ENCODE peak calls at places on chromosomes 3 and 15, in seven cellular contexts. Q is CD8-positive, alpha-beta memory T cell; Z is PC-3; T is bronchial epithelial cell; E is Panc1; N is cardiac muscle cell; R is psoas muscle. M is an unnamed sample. For H3K36me3, the result is how much of the 10 kb centered on the place peaks cover.

GRCh38 chr3:49997862-49998261 is 57.9 kb downstream of the RBM6 start:
- DNase-seq in N (no peak), T (no peak), Z (no peak), Q (no peak), E (no peak), R (no peak), M (no peak)

GRCh38 chr15:98292442-98293240 is 332.1 kb downstream of the ARRDC4 start:
- DNase-seq in E (no peak), T (peak), Z (peak), Q (no peak), N (peak), R (peak), M (peak)

GRCh38 chr3:13495921-13496723 is 16.0 kb downstream of the HDAC11 start:
- DNase-seq in R (peak), Q (peak), T (peak), N (peak), Z (peak), E (peak), M (peak)

GRCh38 chr15:70269991-70270751 is 172.5 kb upstream of the TLE3 start:
- DNase-seq in N (no peak), R (no peak), Q (no peak), Z (peak), T (peak), E (no peak), M (no peak)

GRCh38 chr3:144771401-144771870 is 799.8 kb downstream of the DIPK2A start:
- DNase-seq in Q (no peak), E (no peak), R (no peak), T (no peak), N (no peak), Z (no peak), M (no peak)

GRCh38 chr3:49151610-49152009 is 14.5 kb downstream of the CCDC71 start:
- DNase-seq in Q (no peak), E (no peak), T (no peak), Z (no peak), R (no peak), N (no peak), M (no peak)

GRCh38 chr3:57825116-57825515 is 69.0 kb downstream of the SLMAP start:
- DNase-seq in R (no peak), Q (no peak), Z (no peak), E (no peak), T (no peak), N (no peak), M (no peak)

GRCh38 chr3:23202203-23202920 is 765 bp upstream of the UBE2E2 start:
- DNase-seq in T (peak), E (no peak), Q (peak), Z (peak), R (no peak), N (no peak), M (peak)

GRCh38 chr3:13076255-13076654 is 3.0 kb upstream of the IQSEC1 start:
- DNase-seq in Z (no peak), Q (no peak), T (no peak), E (no peak), R (no peak), N (no peak), M (peak)

GRCh38 chr3:129003578-129004112 is 2.5 kb downstream of the EFCC1 start:
- DNase-seq in N (peak), R (no peak), Z (peak), Q (peak), T (peak), E (no peak), M (no peak)

GRCh38 chr15:29825205-29825604 is 2.9 kb upstream of the TJP1 start:
- DNase-seq in E (no peak), N (no peak), Q (peak), T (no peak), Z (peak), R (no peak), M (no peak)

GRCh38 chr3:127233371-127233770 is 40.4 kb downstream of the PRR23E start:
- DNase-seq in E (no peak), R (no peak), N (peak), T (peak), Q (no peak), Z (peak), M (no peak)

GRCh38 chr3:33438284-33438668 is 1.9 kb downstream of the UBP1 start:
- DNase-seq in Z (peak), N (peak), E (no peak), T (peak), Q (no peak), R (no peak), M (no peak)

GRCh38 chr3:105367063-105367405 is 325 bp downstream of the ALCAM start:
- DNase-seq in R (no peak), Z (peak), T (no peak), E (no peak), N (peak), Q (peak), M (peak)

GRCh38 chr3:14474363-14475081 is 65.6 kb downstream of the GRIP2 start:
- DNase-seq in Z (no peak), N (no peak), E (no peak), R (no peak), T (no peak), Q (no peak), M (no peak)

GRCh38 chr3:57041674-57042073 is 18.8 kb upstream of the SPATA12 start:
- DNase-seq in T (no peak), E (no peak), Q (no peak), R (peak), Z (no peak), N (no peak), M (no peak)

GRCh38 chr3:4228295-4228694 is 74.9 kb upstream of the SETMAR start:
- DNase-seq in T (no peak), R (no peak), Q (no peak), N (no peak), E (no peak), Z (no peak), M (no peak)

GRCh38 chr3:29453278-29453961 is 172.5 kb downstream of the RBMS3 start:
- DNase-seq in Q (no peak), Z (peak), E (no peak), N (no peak), R (peak), T (peak), M (peak)

GRCh38 chr3:169813757-169814517 is 1.2 kb upstream of the LRRC34 start:
- DNase-seq in N (no peak), Z (no peak), Q (peak), T (no peak), E (no peak), R (no peak), M (peak)

GRCh38 chr15:76470691-76471090 is 134.1 kb downstream of the ISL2 start:
- DNase-seq in Q (no peak), Z (no peak), T (no peak), R (no peak), N (no peak), E (no peak), M (no peak)

GRCh38 chr15:70327328-70328136 is 229.8 kb upstream of the TLE3 start:
- DNase-seq in Z (no peak), R (no peak), T (peak), Q (no peak), N (no peak), E (no peak), M (peak)

GRCh38 chr3:66490984-66491383 is 9.8 kb downstream of the LRIG1 start:
- DNase-seq in N (no peak), Q (no peak), E (no peak), T (no peak), R (no peak), Z (no peak), M (no peak)

GRCh38 chr3:57805674-57806073 is 49.6 kb downstream of the SLMAP start:
- DNase-seq in T (peak), N (no peak), E (peak), R (no peak), Q (no peak), Z (peak), M (peak)

GRCh38 chr15:38252481-38253311 is at the start of gene SPRED1:
- DNase-seq in E (no peak), R (peak), T (no peak), Q (peak), Z (peak), N (peak), M (peak)

GRCh38 chr15:92306662-92307061 is 87.0 kb upstream of the ST8SIA2 start:
- DNase-seq in E (no peak), N (peak), T (peak), Z (peak), Q (no peak), R (no peak), M (no peak)

GRCh38 chr3:196688349-196688748 is 23.7 kb downstream of the CEP19 start:
- DNase-seq in Z (no peak), Q (no peak), R (peak), E (no peak), N (no peak), T (peak), M (no peak)

GRCh38 chr3:126781406-126781805 is 77.4 kb downstream of the CHCHD6 start:
- DNase-seq in Z (no peak), E (no peak), T (no peak), R (no peak), Q (no peak), N (no peak), M (peak)

GRCh38 chr15:68795298-68795848 is 25.3 kb downstream of the ANP32A start:
- DNase-seq in T (peak), N (peak), Q (peak), Z (no peak), R (peak), E (no peak), M (peak)

GRCh38 chr15:40103864-40104271 is 4.8 kb downstream of the BMF start:
- DNase-seq in T (no peak), Q (no peak), N (no peak), Z (no peak), R (no peak), E (no peak), M (no peak)

GRCh38 chr3:179760944-179761343 is 108.1 kb downstream of the USP13 start:
- DNase-seq in T (peak), Q (no peak), N (no peak), R (peak), E (no peak), Z (peak), M (peak)

GRCh38 chr3:123755508-123755907 is 128.6 kb downstream of the MYLK start:
- DNase-seq in Z (no peak), N (no peak), E (no peak), Q (no peak), T (no peak), R (no peak), M (peak)

GRCh38 chr3:130517541-130517940 is 564 bp downstream of the COL6A6 start:
- DNase-seq in T (peak), R (no peak), Q (no peak), N (no peak), E (no peak), Z (no peak), M (peak)
- H3K4me3 ChIP-seq in T (no peak), R (peak), Q (no peak), N (no peak), E (no peak), Z (no peak), M (no peak)

DNA sequence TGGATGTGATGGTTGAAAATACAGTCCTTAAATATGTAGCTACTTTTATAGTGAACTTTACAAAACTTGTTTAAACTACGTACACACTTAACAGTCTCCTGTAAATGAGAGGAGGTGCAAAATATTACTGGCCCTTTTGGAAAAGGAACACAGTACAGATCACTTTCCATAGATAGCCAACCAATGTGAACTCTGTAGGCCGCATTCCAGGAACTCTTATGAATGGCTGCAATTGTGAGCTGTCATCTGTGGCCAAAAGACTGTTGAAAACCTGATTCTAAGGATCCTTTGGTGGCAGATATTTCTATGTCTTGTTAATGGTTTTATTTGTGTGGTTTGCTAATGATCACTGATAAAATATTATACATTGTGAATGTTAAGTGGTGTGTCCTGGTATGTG is 6.2 kb downstream of the TSC22D2 start:
- DNase-seq in N (peak), T (no peak), R (no peak), Z (peak), E (no peak), Q (no peak), M (peak)
- H3K36me3 ChIP-seq in N (under half), T (under half), R (under half), Z (under half), E (half or more), Q (under half), M (half or more)

DNA sequence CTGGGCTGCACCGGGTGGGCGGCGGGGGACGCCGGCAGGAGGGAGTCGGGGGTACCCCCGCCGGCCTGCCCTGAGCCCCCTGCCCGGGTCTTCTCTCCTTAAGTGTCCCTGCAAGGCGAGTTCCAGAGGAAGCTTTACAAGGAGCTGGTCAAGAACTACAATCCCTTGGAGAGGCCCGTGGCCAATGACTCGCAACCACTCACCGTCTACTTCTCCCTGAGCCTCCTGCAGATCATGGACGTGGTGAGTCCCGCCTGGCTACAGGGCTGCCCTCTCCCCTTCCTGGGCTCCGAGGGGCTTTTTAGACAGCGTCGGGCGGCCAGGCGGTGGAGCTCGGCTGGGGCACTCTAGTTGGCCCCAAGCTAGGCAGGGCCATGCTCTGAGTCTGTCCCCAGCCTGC is 480 bp downstream of the CHRNA7 start:
- DNase-seq in Z (no peak), E (no peak), Q (no peak), R (no peak), N (peak), T (no peak), M (peak)
- H3K4me3 ChIP-seq in Z (peak), E (peak), Q (no peak), R (peak), N (peak), T (peak), M (peak)

DNA sequence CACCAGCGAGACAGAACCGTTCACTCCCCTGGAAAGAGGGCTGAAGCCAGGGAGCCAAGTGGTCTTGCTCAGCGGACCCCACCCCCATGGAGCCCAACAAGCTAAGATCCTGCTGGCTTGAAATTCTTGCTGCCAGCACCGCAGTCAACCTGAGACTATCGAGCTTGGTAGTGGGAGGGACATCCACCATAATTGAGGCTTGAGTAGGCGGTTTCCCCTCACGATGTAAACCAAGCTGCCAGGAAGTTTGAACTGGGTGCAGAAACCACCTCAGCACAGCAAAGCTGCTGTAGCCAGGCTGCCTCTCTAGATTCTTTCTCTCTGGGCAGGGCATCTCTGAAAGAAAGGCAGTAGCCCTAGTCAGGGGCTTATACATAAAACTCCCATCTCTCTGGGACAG is 151.0 kb downstream of the MBNL1 start:
- DNase-seq in E (no peak), Q (no peak), Z (no peak), N (no peak), T (no peak), R (no peak), M (no peak)
- H3K36me3 ChIP-seq in E (under half), Q (half or more), Z (under half), N (under half), T (under half), R (under half), M (half or more)

DNA sequence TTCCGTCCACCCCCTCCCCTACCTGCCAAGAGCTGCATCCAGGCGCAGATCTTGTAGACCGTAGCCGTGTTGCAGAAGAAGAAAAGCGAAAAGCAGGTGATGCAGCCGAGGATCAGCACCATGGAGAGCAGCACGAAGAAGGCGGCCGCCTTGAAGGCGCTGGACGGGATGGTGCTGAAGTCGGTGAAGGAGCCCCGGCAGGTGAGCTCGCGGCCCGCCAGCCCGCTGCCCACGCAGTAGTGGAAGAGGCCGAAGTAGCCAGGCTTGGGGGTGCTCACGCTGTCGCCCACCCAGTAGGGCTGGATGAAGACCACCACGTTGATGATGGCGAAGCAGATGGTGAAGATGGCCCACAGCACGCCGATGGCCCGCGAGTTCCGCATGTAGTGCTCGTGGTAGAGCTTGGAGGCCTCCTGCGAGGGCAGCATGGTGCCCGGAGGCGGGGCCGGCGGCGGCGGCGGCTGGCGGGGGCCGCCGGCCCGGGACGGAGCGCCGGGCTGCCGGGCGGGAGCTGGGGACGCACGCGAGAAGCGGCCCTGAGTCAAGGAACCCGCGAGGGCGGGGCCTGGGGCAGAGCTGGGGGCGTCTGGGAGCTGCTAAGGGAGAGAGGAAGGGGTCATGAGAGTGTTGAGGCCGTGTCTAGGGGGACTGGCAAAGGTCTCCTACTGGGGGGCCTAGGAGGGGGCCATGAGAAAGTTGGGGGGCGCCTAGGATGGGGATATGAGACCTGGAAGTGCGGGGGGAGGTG is 1.2 kb downstream of the LHFPL4 start:
- DNase-seq in N (peak), Z (peak), T (peak), Q (peak), E (no peak), R (peak), M (no peak)
- H3K4me3 ChIP-seq in N (no peak), Z (no peak), T (no peak), Q (no peak), E (no peak), R (no peak), M (no peak)

GRCh38 chr3:53120336-53120735 is 9.9 kb downstream of the RFT1 start:
- DNase-seq in N (no peak), R (no peak), E (no peak), T (no peak), Z (no peak), Q (no peak), M (no peak)
- H3K36me3 ChIP-seq in N (half or more), R (under half), E (under half), T (under half), Z (under half), Q (half or more), M (under half)

DNA sequence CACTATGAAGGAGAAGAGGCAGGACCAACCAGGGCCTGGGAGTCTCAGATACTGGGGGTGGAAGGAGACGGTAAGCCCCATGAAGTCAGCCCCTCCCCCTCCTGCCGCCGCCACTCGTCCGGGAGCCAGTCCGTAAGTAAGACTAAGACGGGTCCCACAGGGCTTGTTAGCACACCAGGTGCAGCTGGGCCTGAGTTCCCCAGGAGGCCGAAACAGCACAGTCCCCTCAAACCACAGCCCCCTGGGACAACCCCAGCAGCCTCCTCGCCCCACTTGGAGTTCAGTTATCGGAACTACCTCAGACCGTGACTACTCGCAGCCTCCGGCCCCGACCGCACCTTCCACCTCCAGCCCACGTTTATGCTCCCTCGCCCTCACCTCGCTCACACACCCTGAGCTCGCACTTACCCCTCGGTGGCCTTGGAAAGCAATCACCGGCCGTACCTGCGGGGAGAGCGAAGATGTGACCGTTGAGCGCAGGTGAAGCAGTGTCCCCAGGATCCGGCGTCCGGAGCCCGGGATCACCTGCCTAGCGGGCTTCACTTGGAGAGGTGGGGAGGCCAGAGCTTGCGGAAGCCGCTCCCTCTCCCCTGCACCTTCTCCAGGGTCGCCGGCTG is 557 bp downstream of the ELL3 start:
- DNase-seq in Q (peak), T (peak), R (peak), Z (peak), N (peak), E (no peak), M (no peak)
- H3K4me3 ChIP-seq in Q (peak), T (peak), R (peak), Z (peak), N (peak), E (peak), M (no peak)

GRCh38 chr3:51937014-51937413 is 4.7 kb downstream of the RRP9 start:
- DNase-seq in N (no peak), T (no peak), E (no peak), Z (peak), R (no peak), Q (no peak), M (peak)
- H3K36me3 ChIP-seq in N (under half), T (under half), E (under half), Z (half or more), R (under half), Q (under half), M (under half)

GRCh38 chr3:122661633-122662032 is 19.0 kb upstream of the PARP14 start:
- DNase-seq in R (no peak), Q (no peak), Z (no peak), N (no peak), E (no peak), T (no peak), M (peak)
- H3K4me3 ChIP-seq in R (no peak), Q (no peak), Z (no peak), N (no peak), E (no peak), T (no peak), M (no peak)

M was measured in MG63.